ENCODE peak calls at places on chromosomes 13 and 19, in nine cellular contexts. M is GM23338, Z is Panc1, S is H1, F is choroid plexus epithelial cell, B is left ventricle myocardium inferior, T is A549, C is fibroblast of pulmonary artery, K is keratinocyte. E is an unnamed sample.
A peak's percentile ranks its signal among the peaks of the same experiment; 100 is the strongest.

GRCh38 chr13:110089815-110090214 is 217.1 kb downstream of the COL4A1 start:
- DNase-seq in Z (no peak), F (no peak), C (no peak), M (peak; percentile 27), K (no peak), S (no peak), B (no peak), T (no peak), E (no peak)

GRCh38 chr19:41871573-41872383 is 5.3 kb upstream of the CD79A start:
- DNase-seq in S (no peak), B (peak; percentile 23), F (no peak), K (no peak), C (no peak), Z (no peak), T (peak; percentile 56), M (peak; percentile 35), E (no peak)

GRCh38 chr13:51978836-51979556 is 32.3 kb downstream of the ATP7B start:
- DNase-seq in S (no peak), M (no peak), T (no peak), K (no peak), B (no peak), F (peak; percentile 17), Z (no peak), C (no peak), E (no peak)

GRCh38 chr19:677601-678380 is 1.6 kb downstream of the FSTL3 start:
- DNase-seq in B (no peak), C (no peak), F (peak; percentile 54), S (no peak), K (no peak), T (peak; percentile 43), Z (no peak), M (no peak), E (no peak)

GRCh38 chr19:38917516-38917915 is 5.5 kb upstream of the CCER2 start:
- DNase-seq in T (no peak), Z (no peak), B (no peak), F (no peak), M (no peak), C (no peak), S (no peak), K (no peak), E (no peak)

GRCh38 chr19:45645631-45646344 is 6.6 kb upstream of the EML2 start:
- DNase-seq in B (peak; percentile 82), M (peak; percentile 98), C (peak; percentile 95), Z (peak; percentile 59), F (peak; percentile 98), T (peak; percentile 95), K (no peak), S (no peak), E (no peak)

GRCh38 chr19:45598267-45599011 is 3.6 kb downstream of the GPR4 start:
- DNase-seq in K (no peak), C (peak; percentile 57), Z (no peak), M (no peak), S (no peak), T (no peak), B (peak; percentile 34), F (peak; percentile 6), E (no peak)

GRCh38 chr13:26813626-26814348 is 53.2 kb upstream of the GPR12 start:
- DNase-seq in T (no peak), M (no peak), S (no peak), C (no peak), B (no peak), F (no peak), K (no peak), Z (no peak), E (no peak)

GRCh38 chr13:81058916-81059290 is 718.0 kb upstream of the SPRY2 start:
- DNase-seq in S (no peak), T (no peak), F (no peak), C (peak; percentile 13), B (no peak), Z (no peak), M (no peak), K (no peak), E (no peak)

GRCh38 chr13:114082849-114083645 is 49.4 kb downstream of the RASA3 start:
- DNase-seq in F (no peak), K (no peak), Z (no peak), M (no peak), B (no peak), C (no peak), S (no peak), T (no peak), E (no peak)

GRCh38 chr19:3243851-3244700 is 19.6 kb downstream of the CELF5 start:
- DNase-seq in Z (no peak), B (no peak), S (no peak), M (peak; percentile 88), K (peak; percentile 36), F (peak; percentile 53), T (peak; percentile 49), C (peak; percentile 72), E (no peak)

GRCh38 chr19:11230621-11231386 is 8.6 kb upstream of the ANGPTL8 start:
- DNase-seq in S (no peak), T (no peak), Z (no peak), C (no peak), F (no peak), K (no peak), M (no peak), B (no peak), E (no peak)

GRCh38 chr13:93007928-93008327 is 218.7 kb upstream of the GPC6 start:
- DNase-seq in K (no peak), S (no peak), B (no peak), C (no peak), F (no peak), T (no peak), Z (no peak), M (no peak), E (no peak)

GRCh38 chr13:93002071-93002470 is 224.5 kb upstream of the GPC6 start:
- DNase-seq in T (no peak), S (no peak), K (no peak), B (no peak), C (no peak), Z (no peak), M (no peak), F (no peak), E (no peak)

GRCh38 chr13:93003531-93003930 is 223.1 kb upstream of the GPC6 start:
- DNase-seq in K (no peak), Z (no peak), T (no peak), M (no peak), F (no peak), B (no peak), S (no peak), C (no peak), E (no peak)

DNA sequence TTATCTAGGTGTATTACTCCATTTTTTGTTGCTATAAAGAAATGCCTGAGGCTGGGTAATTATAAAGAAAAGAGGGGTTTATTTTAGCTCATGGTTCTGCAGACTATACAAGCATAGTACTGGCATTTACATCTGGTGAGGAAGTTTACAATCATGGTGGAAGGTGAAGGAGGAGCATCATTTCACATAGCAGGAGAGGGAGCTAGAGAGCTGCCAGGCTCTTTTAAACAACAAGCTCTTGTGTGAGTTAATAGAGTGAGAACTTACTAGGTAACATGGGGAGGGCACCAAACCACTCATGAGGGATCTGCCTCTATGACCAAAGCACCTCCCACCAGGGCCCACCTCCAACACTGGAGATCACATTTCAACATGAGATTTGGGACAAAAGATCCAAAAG is 221.7 kb upstream of the GPC6 start:
- DNase-seq in C (peak; percentile 26), T (peak; percentile 5), F (peak; percentile 49), Z (no peak), S (peak; percentile 10), M (peak; percentile 59), K (no peak), B (no peak), E (no peak)
- TF ChIP-seq CTCF in C (peak; percentile 16), T (no peak), F (peak; percentile 42), Z (peak; percentile 5), S (peak; percentile 65), M (peak; percentile 79), K (peak; percentile 41), B (no peak), E (peak; percentile 16)

DNA sequence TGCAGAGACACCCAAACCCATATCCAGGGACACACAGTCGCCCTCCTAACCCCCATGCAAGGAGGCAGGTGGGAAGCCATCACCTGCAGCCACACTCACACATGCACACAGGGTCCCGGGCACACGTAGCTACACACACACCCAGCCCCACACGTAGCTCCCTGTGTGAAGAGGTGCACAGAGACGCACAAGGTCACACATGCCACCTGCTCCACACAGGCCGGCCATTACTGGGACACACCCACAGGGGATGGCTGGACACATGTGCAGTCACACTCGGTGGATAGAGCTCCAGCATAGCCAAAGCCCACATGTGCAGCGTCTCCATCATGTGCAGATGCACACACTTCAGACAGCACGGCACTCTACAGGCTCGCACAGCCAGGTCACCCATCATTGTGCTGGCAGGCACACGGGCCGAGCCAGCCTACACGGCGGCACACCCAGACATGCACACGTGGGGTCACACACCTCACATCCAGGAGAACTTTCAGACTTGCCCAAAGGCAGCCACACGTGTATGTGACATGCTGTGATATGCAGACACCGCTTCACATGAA is 1.1 kb downstream of the ZNF835 start:
- DNase-seq in T (no peak), C (no peak), F (no peak), K (no peak), M (no peak), Z (no peak), B (no peak), S (no peak), E (no peak)
- H3K4me3 ChIP-seq in T (no peak overlapping the region), C (no peak overlapping the region), F (no peak overlapping the region), K (no peak overlapping the region), M (no peak overlapping the region), Z (no peak overlapping the region), B (peak overlapping the region; percentile 89), S (no peak overlapping the region), E (no peak overlapping the region)

DNA sequence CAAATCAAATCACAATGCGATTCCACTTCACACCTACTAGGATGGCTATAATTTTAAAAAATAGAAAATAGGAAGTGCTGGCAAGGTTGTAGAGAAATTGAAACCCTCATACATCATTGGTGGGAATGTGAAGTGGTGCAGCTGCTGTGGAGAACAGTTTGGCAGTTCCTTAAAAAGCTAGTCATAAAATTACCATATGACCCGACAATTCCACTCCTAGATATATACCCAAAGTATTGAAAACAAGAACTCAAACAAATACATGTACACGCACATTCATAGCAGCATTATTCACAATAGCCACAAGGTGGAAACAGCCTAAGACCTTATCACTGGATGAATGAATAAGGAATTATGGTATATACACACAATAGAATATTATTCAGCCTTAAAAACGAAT is 12.0 kb downstream of the HMGB1 start:
- DNase-seq in Z (no peak), T (peak; percentile 39), K (no peak), S (no peak), B (no peak), F (peak; percentile 58), C (peak; percentile 40), M (no peak), E (no peak)
- TF ChIP-seq CTCF in Z (no peak), T (peak; percentile 14), K (no peak), S (no peak), B (no peak), F (peak; percentile 44), C (peak; percentile 21), M (peak; percentile 1), E (no peak)

DNA sequence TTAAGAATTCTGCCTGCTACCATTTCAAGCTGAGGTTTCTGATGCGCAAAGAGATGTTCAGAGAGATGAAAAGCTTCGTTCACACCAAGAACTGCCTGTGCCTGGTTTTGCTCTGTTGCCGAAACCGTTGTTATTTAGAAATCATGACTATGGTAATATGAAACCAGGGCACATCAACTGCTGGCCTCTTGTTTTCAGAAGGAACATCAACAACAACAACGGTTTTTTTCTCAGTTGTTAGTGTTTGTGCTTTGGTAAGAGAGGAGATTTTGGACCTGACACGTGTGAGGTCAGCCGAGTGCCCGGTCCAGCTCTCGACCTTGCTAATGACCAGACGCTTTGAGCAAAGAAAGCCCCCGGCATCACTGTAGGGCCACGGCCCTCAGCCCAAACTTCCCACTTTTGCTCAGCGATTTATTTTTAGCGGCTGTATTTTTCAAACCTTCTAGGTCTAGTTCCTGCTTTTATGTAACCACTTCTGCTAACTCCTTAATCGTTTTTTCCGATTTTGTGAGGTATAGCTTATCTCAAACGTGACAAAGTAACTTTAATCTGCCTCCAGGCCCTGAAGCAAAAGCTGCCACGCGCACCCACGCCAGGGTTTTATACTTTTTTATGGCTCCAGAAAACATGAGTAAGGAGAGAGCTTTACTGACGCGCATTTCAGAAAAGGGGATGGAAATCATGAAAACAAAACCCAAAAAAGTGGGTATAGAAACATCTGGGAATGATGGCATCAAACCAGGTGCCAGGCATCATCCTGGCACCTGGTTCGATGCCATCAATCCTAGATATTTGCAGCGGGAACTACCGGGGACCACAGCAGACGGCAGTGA is 42.0 kb downstream of the KLF2 start:
- DNase-seq in M (peak; percentile 53), K (no peak), B (no peak), F (no peak), Z (no peak), S (no peak), C (no peak), T (no peak), E (no peak)
- H3K4me3 ChIP-seq in M (no peak overlapping the region), K (no peak overlapping the region), B (no peak overlapping the region), F (no peak overlapping the region), Z (no peak overlapping the region), S (no peak overlapping the region), C (no peak overlapping the region), T (no peak overlapping the region), E (no peak overlapping the region)

E was measured in AG04449.